ENCODE peak calls at places on chromosomes 3 and 15, in eight cellular contexts. One of them, this sample, is unnamed.

GRCh38 chr15:48267766-48268165 is 61.7 kb downstream of the SLC12A1 start:
- DNase-seq in IMR-90: no peak
- DNase-seq in spleen: no peak
- DNase-seq in body of pancreas: no peak
- DNase-seq in heart left ventricle: no peak
- DNase-seq in ovary: no peak
- DNase-seq in adrenal gland: no peak
- DNase-seq in endothelial cell of umbilical vein: no peak
- DNase-seq in this sample: no peak

GRCh38 chr3:164748626-164749025 is 329.7 kb downstream of the SI start:
- DNase-seq in ovary: no peak
- DNase-seq in endothelial cell of umbilical vein: no peak
- DNase-seq in IMR-90: no peak
- DNase-seq in adrenal gland: no peak
- DNase-seq in heart left ventricle: no peak
- DNase-seq in spleen: no peak
- DNase-seq in body of pancreas: no peak
- DNase-seq in this sample: no peak

GRCh38 chr3:79761441-79761840 is 6.4 kb downstream of the ROBO1 start:
- DNase-seq in body of pancreas: no peak
- DNase-seq in spleen: no peak
- DNase-seq in ovary: no peak
- DNase-seq in heart left ventricle: no peak
- DNase-seq in IMR-90: no peak
- DNase-seq in endothelial cell of umbilical vein: no peak
- DNase-seq in adrenal gland: no peak
- DNase-seq in this sample: no peak

GRCh38 chr3:61885414-61885813 is 324.0 kb downstream of the PTPRG start:
- DNase-seq in spleen: no peak
- DNase-seq in heart left ventricle: no peak
- DNase-seq in endothelial cell of umbilical vein: no peak
- DNase-seq in IMR-90: no peak
- DNase-seq in adrenal gland: no peak
- DNase-seq in body of pancreas: no peak
- DNase-seq in ovary: no peak
- DNase-seq in this sample: no peak

GRCh38 chr15:66702770-66703539 is 919 bp downstream of the SMAD6 start:
- DNase-seq in adrenal gland: no peak
- DNase-seq in body of pancreas: peak; percentile 43
- DNase-seq in IMR-90: no peak
- DNase-seq in endothelial cell of umbilical vein: no peak
- DNase-seq in heart left ventricle: no peak
- DNase-seq in ovary: no peak
- DNase-seq in spleen: peak; percentile 84
- DNase-seq in this sample: no peak

GRCh38 chr15:37217567-37217966 is 117.2 kb upstream of the MEIS2 start:
- DNase-seq in adrenal gland: no peak
- DNase-seq in body of pancreas: no peak
- DNase-seq in heart left ventricle: no peak
- DNase-seq in ovary: no peak
- DNase-seq in IMR-90: no peak
- DNase-seq in spleen: no peak
- DNase-seq in endothelial cell of umbilical vein: no peak
- DNase-seq in this sample: no peak

GRCh38 chr3:45110185-45110833 is 35.9 kb downstream of the CDCP1 start:
- DNase-seq in heart left ventricle: no peak
- DNase-seq in ovary: no peak
- DNase-seq in body of pancreas: no peak
- DNase-seq in endothelial cell of umbilical vein: no peak
- DNase-seq in IMR-90: no peak
- DNase-seq in adrenal gland: no peak
- DNase-seq in spleen: peak; percentile 74
- DNase-seq in this sample: no peak

GRCh38 chr3:58568572-58569286 is 8.5 kb downstream of the FAM107A start:
- DNase-seq in body of pancreas: peak; percentile 82
- DNase-seq in adrenal gland: peak; percentile 64
- DNase-seq in spleen: peak; percentile 90
- DNase-seq in heart left ventricle: peak; percentile 70
- DNase-seq in IMR-90: peak; percentile 63
- DNase-seq in endothelial cell of umbilical vein: peak; percentile 83
- DNase-seq in ovary: peak; percentile 86
- DNase-seq in this sample: peak; percentile 91

GRCh38 chr15:56732135-56732880 is 1.0 kb downstream of the ZNF280D start:
- DNase-seq in adrenal gland: no peak
- DNase-seq in body of pancreas: peak; percentile 34
- DNase-seq in ovary: no peak
- DNase-seq in spleen: no peak
- DNase-seq in endothelial cell of umbilical vein: peak; percentile 57
- DNase-seq in heart left ventricle: no peak
- DNase-seq in IMR-90: peak; percentile 61
- DNase-seq in this sample: peak; percentile 32

GRCh38 chr3:159128628-159129027 is 326.8 kb downstream of the MFSD1 start:
- DNase-seq in body of pancreas: no peak
- DNase-seq in endothelial cell of umbilical vein: peak; percentile 64
- DNase-seq in ovary: no peak
- DNase-seq in adrenal gland: no peak
- DNase-seq in heart left ventricle: no peak
- DNase-seq in IMR-90: no peak
- DNase-seq in spleen: no peak
- DNase-seq in this sample: no peak

GRCh38 chr15:75753145-75753544 is 40.5 kb upstream of the CSPG4 start:
- DNase-seq in ovary: no peak
- DNase-seq in endothelial cell of umbilical vein: no peak
- DNase-seq in IMR-90: no peak
- DNase-seq in adrenal gland: peak; percentile 10
- DNase-seq in body of pancreas: no peak
- DNase-seq in spleen: no peak
- DNase-seq in heart left ventricle: no peak
- DNase-seq in this sample: no peak

GRCh38 chr15:41634072-41634628 is 26.1 kb upstream of the MGA start:
- DNase-seq in heart left ventricle: no peak
- DNase-seq in ovary: no peak
- DNase-seq in body of pancreas: no peak
- DNase-seq in adrenal gland: no peak
- DNase-seq in endothelial cell of umbilical vein: no peak
- DNase-seq in spleen: no peak
- DNase-seq in IMR-90: no peak
- DNase-seq in this sample: no peak

GRCh38 chr3:188950832-188951489 is 220.8 kb upstream of the TPRG1 start:
- DNase-seq in ovary: peak; percentile 92
- DNase-seq in adrenal gland: peak; percentile 84
- DNase-seq in endothelial cell of umbilical vein: peak; percentile 98
- DNase-seq in IMR-90: peak; percentile 99
- DNase-seq in spleen: no peak
- DNase-seq in body of pancreas: peak; percentile 87
- DNase-seq in heart left ventricle: peak; percentile 63
- DNase-seq in this sample: peak; percentile 85
- TF ChIP-seq POLR2A in ovary: no peak
- TF ChIP-seq POLR2A in adrenal gland: no peak
- TF ChIP-seq POLR2A in endothelial cell of umbilical vein: no peak
- TF ChIP-seq POLR2A in IMR-90: no peak
- TF ChIP-seq POLR2A in spleen: no peak
- TF ChIP-seq POLR2A in body of pancreas: no peak
- TF ChIP-seq POLR2A in heart left ventricle: no peak
- TF ChIP-seq POLR2A in this sample: no peak

DNA sequence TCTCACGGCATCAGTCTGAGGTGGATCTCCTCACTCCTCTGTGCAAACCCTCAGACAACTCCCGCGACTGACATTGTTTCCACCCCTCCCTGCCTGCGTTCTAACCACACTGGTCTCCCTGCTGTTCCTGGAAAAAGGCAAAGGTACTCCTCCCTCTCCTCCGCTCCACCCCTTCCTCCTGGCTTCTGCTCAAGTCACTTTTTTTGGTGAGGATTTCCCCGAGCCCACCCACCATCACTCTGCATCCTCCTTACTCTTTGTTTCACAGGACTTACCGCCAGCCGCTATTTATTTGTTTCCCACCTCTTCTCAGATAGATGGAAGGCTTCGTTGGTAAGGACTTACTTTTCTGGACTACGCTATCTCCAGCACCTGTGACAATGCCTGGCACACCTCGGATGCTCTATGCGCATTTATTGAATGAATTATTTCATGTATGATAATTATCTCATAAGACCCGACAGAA is 25.6 kb downstream of the PRR23E start:
- DNase-seq in spleen: no peak
- DNase-seq in body of pancreas: no peak
- DNase-seq in adrenal gland: no peak
- DNase-seq in ovary: no peak
- DNase-seq in heart left ventricle: no peak
- DNase-seq in endothelial cell of umbilical vein: no peak
- DNase-seq in IMR-90: no peak
- DNase-seq in this sample: no peak
- H3K4me3 ChIP-seq in spleen: no peak overlapping the region
- H3K4me3 ChIP-seq in body of pancreas: no peak overlapping the region
- H3K4me3 ChIP-seq in adrenal gland: no peak overlapping the region
- H3K4me3 ChIP-seq in ovary: no peak overlapping the region
- H3K4me3 ChIP-seq in heart left ventricle: no peak overlapping the region
- H3K4me3 ChIP-seq in endothelial cell of umbilical vein: no peak overlapping the region
- H3K4me3 ChIP-seq in IMR-90: no peak overlapping the region
- H3K4me3 ChIP-seq in this sample: no peak overlapping the region

DNA sequence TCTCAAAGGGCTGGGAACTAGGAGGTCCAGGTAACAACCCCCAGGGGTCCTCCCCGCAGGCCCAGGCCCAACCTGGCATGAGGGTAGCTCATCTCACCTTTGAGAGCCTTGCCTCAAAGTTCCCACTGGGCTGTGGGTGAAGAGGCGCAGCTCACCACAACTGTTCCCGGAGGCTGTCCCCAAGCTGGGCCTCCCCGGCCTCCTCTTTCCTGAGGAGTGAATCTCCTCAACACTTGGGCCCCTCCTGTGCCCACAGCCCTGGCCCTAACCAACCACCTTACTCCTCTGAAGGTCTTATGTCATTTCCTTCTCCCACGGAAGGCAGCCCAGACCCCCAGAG is 27.5 kb upstream of the CORO2B start:
- DNase-seq in adrenal gland: no peak
- DNase-seq in IMR-90: no peak
- DNase-seq in ovary: no peak
- DNase-seq in heart left ventricle: no peak
- DNase-seq in endothelial cell of umbilical vein: no peak
- DNase-seq in body of pancreas: no peak
- DNase-seq in spleen: no peak
- DNase-seq in this sample: no peak
- TF ChIP-seq POLR2A in adrenal gland: no peak
- TF ChIP-seq POLR2A in IMR-90: no peak
- TF ChIP-seq POLR2A in ovary: no peak
- TF ChIP-seq POLR2A in heart left ventricle: no peak
- TF ChIP-seq POLR2A in endothelial cell of umbilical vein: no peak
- TF ChIP-seq POLR2A in body of pancreas: no peak
- TF ChIP-seq POLR2A in spleen: no peak
- TF ChIP-seq POLR2A in this sample: no peak

GRCh38 chr3:181712505-181713299 is 977 bp downstream of the SOX2 start:
- DNase-seq in body of pancreas: no peak
- DNase-seq in heart left ventricle: no peak
- DNase-seq in IMR-90: no peak
- DNase-seq in endothelial cell of umbilical vein: peak; percentile 24
- DNase-seq in ovary: no peak
- DNase-seq in spleen: peak; percentile 72
- DNase-seq in adrenal gland: no peak
- DNase-seq in this sample: no peak
- H3K4me3 ChIP-seq in body of pancreas: no peak overlapping the region
- H3K4me3 ChIP-seq in heart left ventricle: no peak overlapping the region
- H3K4me3 ChIP-seq in IMR-90: no peak overlapping the region
- H3K4me3 ChIP-seq in endothelial cell of umbilical vein: peak overlapping the region; percentile 38
- H3K4me3 ChIP-seq in ovary: no peak overlapping the region
- H3K4me3 ChIP-seq in spleen: peak overlapping the region; percentile 60
- H3K4me3 ChIP-seq in adrenal gland: no peak overlapping the region
- H3K4me3 ChIP-seq in this sample: peak overlapping the region; percentile 31

GRCh38 chr3:46921041-46921440 is 43.5 kb downstream of the PTH1R start:
- DNase-seq in spleen: peak; percentile 61
- DNase-seq in adrenal gland: no peak
- DNase-seq in endothelial cell of umbilical vein: no peak
- DNase-seq in ovary: no peak
- DNase-seq in heart left ventricle: no peak
- DNase-seq in IMR-90: no peak
- DNase-seq in body of pancreas: peak; percentile 3
- DNase-seq in this sample: no peak
- TF ChIP-seq POLR2A in spleen: no peak
- TF ChIP-seq POLR2A in adrenal gland: no peak
- TF ChIP-seq POLR2A in endothelial cell of umbilical vein: no peak
- TF ChIP-seq POLR2A in ovary: no peak
- TF ChIP-seq POLR2A in heart left ventricle: no peak
- TF ChIP-seq POLR2A in IMR-90: no peak
- TF ChIP-seq POLR2A in body of pancreas: no peak
- TF ChIP-seq POLR2A in this sample: no peak

DNA sequence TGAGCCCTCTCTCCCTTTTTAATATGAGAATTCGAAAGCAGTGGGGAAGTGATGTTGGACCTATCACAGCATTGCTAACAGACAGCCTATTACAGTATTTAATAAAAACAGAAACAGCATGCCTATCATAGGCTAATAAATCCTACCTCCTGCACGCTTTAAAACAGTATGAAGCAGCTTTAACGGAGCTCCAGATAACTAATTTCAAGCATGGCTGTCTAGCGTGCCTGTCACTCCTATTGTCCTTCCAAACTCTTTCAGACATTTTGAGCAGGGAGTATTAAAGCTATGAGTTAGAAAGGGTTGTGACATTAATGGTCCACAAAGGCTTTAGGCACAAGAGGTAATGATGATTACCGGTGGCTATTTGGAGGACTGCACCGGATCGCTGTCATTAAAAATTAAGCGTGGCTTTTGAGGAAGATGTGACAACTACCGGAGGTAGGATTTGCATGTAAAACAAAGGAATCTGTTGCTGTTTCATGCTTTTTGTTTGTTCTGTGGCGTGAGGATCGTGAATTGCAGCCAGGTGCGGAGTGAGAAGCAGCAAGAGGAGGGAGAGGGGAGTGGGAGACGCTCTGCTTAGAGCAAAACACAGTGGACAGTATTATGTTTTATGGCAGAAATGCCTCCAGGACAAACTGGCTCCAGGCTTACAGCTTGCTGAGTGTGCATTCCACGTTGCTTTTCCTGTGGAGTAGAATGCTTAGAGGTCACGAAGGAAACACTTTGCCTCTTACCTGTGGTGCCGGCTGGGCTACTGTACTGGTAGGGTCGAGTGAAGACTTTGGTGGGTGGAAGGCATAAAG is at the start of gene KCNMB2:
- DNase-seq in adrenal gland: no peak
- DNase-seq in heart left ventricle: no peak
- DNase-seq in endothelial cell of umbilical vein: peak; percentile 32
- DNase-seq in body of pancreas: no peak
- DNase-seq in ovary: no peak
- DNase-seq in IMR-90: no peak
- DNase-seq in spleen: no peak
- DNase-seq in this sample: no peak
- H3K4me3 ChIP-seq in adrenal gland: no peak within 1 kb of the TSS
- H3K4me3 ChIP-seq in heart left ventricle: peak within 1 kb of the TSS; percentile 58
- H3K4me3 ChIP-seq in endothelial cell of umbilical vein: peak within 1 kb of the TSS; percentile 6
- H3K4me3 ChIP-seq in body of pancreas: no peak within 1 kb of the TSS
- H3K4me3 ChIP-seq in ovary: peak within 1 kb of the TSS; percentile 42
- H3K4me3 ChIP-seq in IMR-90: peak within 1 kb of the TSS; percentile 1
- H3K4me3 ChIP-seq in spleen: peak within 1 kb of the TSS; percentile 59
- H3K4me3 ChIP-seq in this sample: peak within 1 kb of the TSS; percentile 23